ENCODE peak calls at places on chromosomes 16 and 17, in four cellular contexts. N is AG10803, M is hepatic stellate cell, H is dorsolateral prefrontal cortex. K is an unnamed sample.

GRCh38 chr17:74408262-74408661 is 23.6 kb upstream of the GPRC5C start:
- DNase-seq in N (peak; percentile 6), M (no peak), H (no peak), K (peak; percentile 61)

GRCh38 chr17:72977768-72978417 is 114.6 kb downstream of the SLC39A11 start:
- DNase-seq in N (no peak), M (no peak), H (no peak), K (no peak)

GRCh38 chr17:43216762-43217613 is 5.3 kb downstream of the TMEM106A start:
- DNase-seq in N (no peak), M (no peak), H (no peak), K (no peak)

GRCh38 chr16:57559075-57559790 is 16.8 kb downstream of the ADGRG5 start:
- DNase-seq in H (no peak), N (no peak), M (no peak), K (no peak)

GRCh38 chr17:6555331-6556120 is 829 bp downstream of the PITPNM3 start:
- DNase-seq in N (peak; percentile 19), M (peak; percentile 42), H (peak; percentile 66), K (no peak)

GRCh38 chr17:2347805-2348685 is 10.7 kb downstream of the SGSM2 start:
- DNase-seq in N (peak; percentile 89), H (no peak), M (peak; percentile 86), K (peak; percentile 66)

GRCh38 chr16:88561485-88562369 is 8.5 kb upstream of the ZC3H18 start:
- DNase-seq in N (peak; percentile 48), H (peak; percentile 61), M (peak; percentile 78), K (peak; percentile 55)

GRCh38 chr16:14335297-14335696 is 264.2 kb downstream of the MRTFB start:
- DNase-seq in N (no peak), H (no peak), M (no peak), K (no peak)

GRCh38 chr17:17732892-17733670 is 51.8 kb downstream of the RAI1 start:
- DNase-seq in M (peak; percentile 87), N (peak; percentile 76), H (no peak), K (peak; percentile 58)

GRCh38 chr17:33015716-33016346 is 24.2 kb downstream of the SPACA3 start:
- DNase-seq in H (no peak), M (no peak), N (no peak), K (no peak)

GRCh38 chr17:51848451-51848850 is 310.1 kb downstream of the CA10 start:
- DNase-seq in H (no peak), N (no peak), M (no peak), K (no peak)

GRCh38 chr16:59510008-59510424 is 775.9 kb upstream of the GOT2 start:
- DNase-seq in H (peak; percentile 3), M (no peak), N (no peak), K (no peak)

GRCh38 chr16:12971216-12971615 is 69.8 kb downstream of the SHISA9 start:
- DNase-seq in H (peak; percentile 32), N (peak; percentile 46), M (no peak), K (no peak)

GRCh38 chr17:34620458-34620857 is 41.1 kb downstream of the TMEM132E start:
- DNase-seq in N (no peak), H (no peak), M (no peak), K (no peak)